ENCODE peak calls at places on chromosomes 11 and 22, in seven cellular contexts. P is mesenchymal stem cell, C is IMR-90, R is mesendoderm, V is H9, I is H1, N is trophoblast cell. K is an unnamed sample.

GRCh38 chr22:23893446-23893956 is 682 bp upstream of the MIF start:
- DNase-seq in C (no peak), R (no peak), V (no peak), N (peak; percentile 36), P (no peak), I (no peak), K (no peak)

GRCh38 chr11:117384045-117384444 is 56.4 kb downstream of the CEP164 start:
- DNase-seq in C (peak; percentile 96), R (no peak), I (no peak), P (peak; percentile 76), N (peak; percentile 44), V (no peak), K (no peak)

GRCh38 chr11:65489061-65489705 is 9.7 kb upstream of the MALAT1 start:
- DNase-seq in P (peak; percentile 98), I (peak; percentile 75), C (peak; percentile 90), R (peak; percentile 99), N (peak; percentile 99), V (peak; percentile 93), K (peak; percentile 88)

GRCh38 chr22:31951201-31952093 is 7.1 kb downstream of the YWHAH start:
- DNase-seq in V (no peak), N (no peak), I (no peak), R (no peak), C (no peak), P (no peak), K (no peak)

GRCh38 chr11:34655335-34656008 is 34.6 kb downstream of the EHF start:
- DNase-seq in I (no peak), N (no peak), P (peak; percentile 71), R (no peak), C (peak; percentile 97), V (no peak), K (no peak)

GRCh38 chr11:126929186-126930085 is 71.1 kb downstream of the KIRREL3 start:
- DNase-seq in P (no peak), C (peak; percentile 84), N (peak; percentile 38), V (no peak), R (no peak), I (no peak), K (no peak)

GRCh38 chr11:64918056-64918455 is 1.0 kb upstream of the ATG2A start:
- DNase-seq in C (peak; percentile 70), P (peak; percentile 68), R (peak; percentile 39), N (peak; percentile 29), V (no peak), I (no peak), K (no peak)

GRCh38 chr11:19935507-19935906 is 222.9 kb downstream of the NAV2 start:
- DNase-seq in R (peak; percentile 90), I (no peak), P (peak; percentile 56), C (peak; percentile 86), N (peak; percentile 71), V (peak; percentile 71), K (peak; percentile 83)

DNA sequence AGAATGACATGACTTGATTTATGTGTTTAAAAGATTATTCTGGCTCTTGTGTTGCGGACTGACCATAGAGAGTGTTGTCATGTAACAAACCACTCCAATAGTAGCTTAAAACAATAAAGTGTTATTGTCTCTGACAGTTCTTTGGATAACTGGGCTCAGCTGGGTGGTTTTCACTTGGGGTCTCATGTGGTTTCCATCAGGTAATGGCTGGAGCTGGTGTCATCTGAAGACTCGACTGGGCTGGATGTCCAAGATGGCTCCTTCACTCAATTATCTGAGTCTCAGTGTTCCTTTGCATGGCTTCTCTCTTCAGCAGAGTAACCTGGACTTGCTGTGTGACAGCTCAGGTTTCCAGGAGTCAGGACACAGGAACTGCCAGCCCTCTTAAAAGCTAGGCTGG is 104.3 kb upstream of the NNMT start:
- DNase-seq in C (no peak), I (no peak), R (no peak), P (no peak), V (no peak), N (no peak), K (no peak)
- H3K4ac ChIP-seq in C (no peak overlapping the region), I (no peak overlapping the region), R (no peak overlapping the region), P (no peak overlapping the region), V (no peak overlapping the region), N (no peak overlapping the region), K (no peak overlapping the region)

GRCh38 chr11:134765565-134765964 is 353.5 kb upstream of the B3GAT1 start:
- DNase-seq in P (no peak), V (no peak), I (no peak), N (no peak), C (no peak), R (no peak), K (no peak)
- H2BK120ac ChIP-seq in P (no peak overlapping the region), V (no peak overlapping the region), I (no peak overlapping the region), N (no peak overlapping the region), C (no peak overlapping the region), R (no peak overlapping the region), K (no peak overlapping the region)

DNA sequence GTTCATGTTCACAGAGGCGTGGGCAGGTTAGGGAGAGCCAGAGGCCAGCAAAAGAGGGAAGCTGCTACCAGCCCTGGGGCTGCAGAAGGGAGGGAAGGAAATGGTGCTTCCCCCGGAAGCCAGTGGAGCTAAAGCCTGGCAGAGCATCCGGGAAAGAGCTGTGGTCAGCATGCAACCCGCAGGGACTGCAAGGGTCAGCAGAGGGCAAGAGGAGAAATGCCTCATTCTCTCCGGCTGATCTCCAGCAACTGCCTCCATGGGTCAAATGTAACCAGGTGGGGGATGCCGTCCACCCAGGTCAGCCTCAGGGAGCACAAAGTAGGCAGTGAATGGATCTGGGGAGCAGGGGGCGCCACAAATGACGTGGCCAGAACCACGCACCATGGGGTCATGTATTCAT is 36.9 kb upstream of the PRR5 start:
- DNase-seq in I (no peak), R (no peak), N (peak; percentile 12), C (no peak), V (no peak), P (peak; percentile 66), K (no peak)
- H2BK5ac ChIP-seq in I (no peak overlapping the region), R (no peak overlapping the region), N (no peak overlapping the region), C (no peak overlapping the region), V (no peak overlapping the region), P (no peak overlapping the region), K (peak overlapping the region; percentile 9)

GRCh38 chr11:46363455-46363920 is 16.2 kb downstream of the DGKZ start:
- DNase-seq in N (peak; percentile 41), R (no peak), P (peak; percentile 62), C (peak; percentile 33), V (no peak), I (no peak), K (no peak)

GRCh38 chr11:46362146-46363030 is 15.1 kb downstream of the DGKZ start:
- DNase-seq in C (no peak), R (no peak), P (no peak), I (no peak), V (no peak), N (no peak), K (no peak)

GRCh38 chr11:46364056-46364455 is 16.8 kb downstream of the DGKZ start:
- DNase-seq in V (no peak), C (no peak), N (no peak), I (no peak), R (no peak), P (no peak), K (no peak)

GRCh38 chr11:46361283-46362145 is 14.3 kb downstream of the DGKZ start:
- DNase-seq in R (no peak), C (peak; percentile 72), P (peak; percentile 76), N (no peak), V (no peak), I (no peak), K (no peak)

DNA sequence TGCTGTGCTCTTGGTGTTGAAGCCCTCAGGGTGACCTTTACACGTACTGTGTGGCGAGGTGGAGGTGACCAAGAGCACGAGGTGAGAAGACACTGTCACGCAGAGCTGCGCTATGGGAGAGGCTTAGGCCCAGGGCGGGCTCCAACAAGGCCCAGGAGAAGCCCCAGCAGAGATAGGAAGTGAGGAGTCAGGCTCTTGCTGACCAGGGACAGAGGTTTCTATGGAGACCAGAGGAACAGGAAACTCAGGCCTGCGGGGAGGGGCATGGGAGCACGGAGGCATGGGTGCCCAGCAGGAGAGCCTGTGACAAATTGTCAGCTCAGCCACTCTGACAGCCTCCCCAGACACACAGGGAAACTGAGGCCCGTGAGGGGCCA is 15.8 kb downstream of the DGKZ start:
- DNase-seq in V (no peak), I (no peak), R (peak; percentile 84), C (peak; percentile 67), P (peak; percentile 91), N (peak; percentile 58), K (no peak)
- H3K4ac ChIP-seq in V (no peak overlapping the region), I (no peak overlapping the region), R (no peak overlapping the region), C (peak overlapping the region; percentile 80), P (no peak overlapping the region), N (no peak overlapping the region), K (no peak overlapping the region)

DNA sequence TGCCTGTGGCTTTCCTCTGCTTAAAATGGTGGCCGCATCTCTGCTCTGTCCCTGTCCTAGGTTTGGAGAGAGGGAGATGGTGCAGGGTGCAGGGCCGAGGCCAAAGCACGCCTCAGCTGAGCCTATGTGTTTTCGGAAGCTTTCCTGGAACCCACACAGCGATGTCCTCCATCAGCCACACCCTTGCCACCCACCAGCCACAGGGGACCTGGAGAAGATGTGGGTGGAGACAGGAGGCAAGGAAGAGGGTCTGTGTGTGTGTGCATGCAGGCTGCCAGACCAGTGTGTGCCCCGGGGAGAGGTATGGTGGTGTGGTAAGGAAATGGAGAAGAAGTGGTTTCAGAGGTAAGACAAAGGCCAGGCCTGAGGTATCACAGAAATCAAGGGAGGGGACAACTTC is 155.7 kb downstream of the TBC1D22A start:
- DNase-seq in P (no peak), C (no peak), I (no peak), R (no peak), V (no peak), N (no peak), K (no peak)
- H2BK120ac ChIP-seq in P (no peak overlapping the region), C (no peak overlapping the region), I (no peak overlapping the region), R (no peak overlapping the region), V (no peak overlapping the region), N (no peak overlapping the region), K (no peak overlapping the region)

GRCh38 chr11:2847511-2847910 is 38.1 kb downstream of the CDKN1C start:
- DNase-seq in I (no peak), R (no peak), P (no peak), C (no peak), N (no peak), V (no peak), K (no peak)
- H2BK5ac ChIP-seq in I (no peak overlapping the region), R (no peak overlapping the region), P (no peak overlapping the region), C (no peak overlapping the region), N (no peak overlapping the region), V (no peak overlapping the region), K (peak overlapping the region; percentile 90)

DNA sequence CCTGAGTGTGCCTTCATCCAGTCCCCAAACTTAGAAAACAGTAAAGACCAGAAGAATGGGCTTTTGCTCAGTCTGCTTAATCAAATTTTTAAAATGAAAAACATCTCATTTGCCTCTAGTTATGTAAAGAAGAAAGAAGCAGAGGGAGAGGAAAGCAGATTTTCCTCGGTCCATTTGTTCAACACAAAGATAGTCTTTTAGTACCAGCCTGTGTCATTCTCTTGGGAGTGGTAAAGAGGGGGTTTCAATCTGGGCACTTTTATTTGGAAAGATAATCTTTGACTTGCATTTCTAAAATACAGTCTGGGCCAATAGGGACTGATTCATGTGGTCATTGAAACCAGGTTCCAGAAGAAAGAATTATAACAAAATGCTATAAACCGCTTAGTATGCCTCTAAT is 29.5 kb downstream of the KREMEN1 start:
- DNase-seq in P (no peak), I (no peak), R (no peak), V (no peak), N (no peak), C (no peak), K (no peak)
- H3K4ac ChIP-seq in P (no peak overlapping the region), I (no peak overlapping the region), R (no peak overlapping the region), V (no peak overlapping the region), N (no peak overlapping the region), C (no peak overlapping the region), K (no peak overlapping the region)

DNA sequence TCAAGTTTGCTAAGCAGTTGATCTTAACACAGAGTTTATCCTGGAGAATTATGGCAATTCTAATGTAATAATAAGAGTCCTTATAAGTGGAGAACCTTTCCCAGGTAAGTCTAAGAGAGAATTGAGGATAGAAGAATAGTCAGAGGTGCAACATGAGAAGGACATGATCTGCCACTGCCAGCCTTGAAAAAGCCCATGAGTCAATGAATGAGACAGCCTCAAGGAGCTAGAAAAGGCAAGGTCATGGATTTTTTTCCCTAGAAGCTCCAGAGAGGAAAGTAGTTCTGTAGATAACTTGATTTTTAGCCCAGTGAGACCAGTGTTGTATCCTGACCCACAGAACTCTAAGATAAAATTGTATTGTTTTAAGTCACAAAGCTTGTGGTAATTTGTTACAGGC is 16.9 kb downstream of the MS4A6A start:
- DNase-seq in I (no peak), C (no peak), V (no peak), R (no peak), N (no peak), P (no peak), K (no peak)
- H2BK120ac ChIP-seq in I (no peak overlapping the region), C (no peak overlapping the region), V (no peak overlapping the region), R (no peak overlapping the region), N (no peak overlapping the region), P (no peak overlapping the region), K (no peak overlapping the region)